ENCODE peak calls at places on chromosomes 6 and 20, in eight cellular contexts. W is GM23338, I is MM.1S, M is HCT116, V is neural progenitor cell, T is hepatocyte, L is SK-N-SH, K is PC-3. Z is an unnamed sample.

GRCh38 chr6:5325173-5325572 is 63.9 kb downstream of the FARS2 start:
- DNase-seq in T (no peak), W (no peak), L (no peak), M (no peak), K (peak), V (no peak), I (no peak), Z (no peak)

GRCh38 chr6:63740709-63741108 is 105.1 kb downstream of the PHF3 start:
- DNase-seq in W (no peak), V (no peak), K (peak), L (no peak), T (no peak), M (peak), I (no peak), Z (no peak)

GRCh38 chr6:1995521-1996110 is 249.8 kb downstream of the GMDS start:
- DNase-seq in K (no peak), L (no peak), I (no peak), T (no peak), W (peak), M (peak), V (no peak), Z (peak)

GRCh38 chr20:21238818-21239530 is 64.2 kb upstream of the XRN2 start:
- DNase-seq in V (no peak), M (no peak), K (no peak), L (no peak), I (no peak), T (no peak), W (no peak), Z (no peak)

GRCh38 chr6:152273002-152273401 is 364.2 kb downstream of the SYNE1 start:
- DNase-seq in K (peak), W (no peak), T (peak), V (no peak), I (no peak), L (no peak), M (no peak), Z (no peak)

GRCh38 chr6:3585320-3585935 is 128.6 kb upstream of the SLC22A23 start:
- DNase-seq in W (no peak), K (peak), L (no peak), M (no peak), V (no peak), T (no peak), I (no peak), Z (no peak)

GRCh38 chr20:47348539-47349142 is 7.9 kb downstream of the ZMYND8 start:
- DNase-seq in I (no peak), T (no peak), L (no peak), W (no peak), M (no peak), V (peak), K (no peak), Z (no peak)

GRCh38 chr6:170114956-170115855 is 175.7 kb downstream of the DLL1 start:
- DNase-seq in K (no peak), V (no peak), W (no peak), M (no peak), T (peak), I (no peak), L (peak), Z (no peak)

GRCh38 chr6:109381007-109381746 is 1.1 kb downstream of the CD164 start:
- DNase-seq in W (peak), L (peak), M (no peak), T (no peak), V (peak), K (peak), I (peak), Z (peak)

GRCh38 chr20:19328676-19329075 is 116.2 kb downstream of the SLC24A3 start:
- DNase-seq in M (no peak), T (no peak), I (no peak), L (no peak), V (no peak), K (no peak), W (no peak), Z (no peak)

GRCh38 chr6:33837971-33838665 is 34.3 kb upstream of the MLN start:
- DNase-seq in I (no peak), T (peak), K (no peak), V (peak), L (no peak), M (no peak), W (peak), Z (no peak)

GRCh38 chr6:32763417-32763816 is at the start of gene HLA-DQB2:
- DNase-seq in M (peak), T (no peak), W (no peak), L (no peak), V (no peak), I (no peak), K (no peak), Z (peak)

GRCh38 chr6:342832-343179 is 48.7 kb upstream of the IRF4 start:
- DNase-seq in T (no peak), V (no peak), K (no peak), W (no peak), M (no peak), L (no peak), I (no peak), Z (no peak)

GRCh38 chr6:170087946-170088348 is 202.9 kb downstream of the DLL1 start:
- DNase-seq in V (no peak), T (no peak), M (no peak), W (no peak), I (no peak), K (no peak), L (no peak), Z (peak)

GRCh38 chr6:24273471-24273870 is 84.4 kb downstream of the DCDC2 start:
- DNase-seq in L (no peak), K (peak), T (no peak), I (no peak), V (no peak), M (no peak), W (no peak), Z (no peak)

GRCh38 chr6:91442342-91442741 is 855.5 kb upstream of the MAP3K7 start:
- DNase-seq in M (no peak), T (no peak), K (no peak), L (no peak), V (no peak), W (no peak), I (no peak), Z (no peak)

GRCh38 chr6:25369450-25370086 is 90.4 kb downstream of the CARMIL1 start:
- DNase-seq in M (no peak), T (peak), V (peak), K (no peak), I (peak), L (no peak), W (peak), Z (peak)

GRCh38 chr6:155128971-155129370 is 133.9 kb downstream of the TIAM2 start:
- DNase-seq in I (no peak), M (no peak), L (no peak), T (no peak), W (no peak), V (no peak), K (no peak), Z (no peak)

GRCh38 chr6:140138311-140138994 is 764.0 kb upstream of the CITED2 start:
- DNase-seq in W (no peak), L (no peak), K (no peak), T (no peak), V (peak), I (no peak), M (no peak), Z (no peak)

GRCh38 chr6:109242923-109243322 is 139.3 kb downstream of the CD164 start:
- DNase-seq in M (no peak), K (peak), T (no peak), I (no peak), L (no peak), W (no peak), V (no peak), Z (no peak)

GRCh38 chr20:61436674-61437279 is 184.7 kb downstream of the CDH4 start:
- DNase-seq in T (no peak), K (no peak), M (no peak), I (no peak), V (peak), L (no peak), W (peak), Z (no peak)

GRCh38 chr6:124964084-124964763 is 2.0 kb downstream of the RNF217 start:
- DNase-seq in K (no peak), W (no peak), I (no peak), M (no peak), L (no peak), V (peak), T (peak), Z (no peak)

GRCh38 chr6:90663873-90664272 is 77.0 kb upstream of the MAP3K7 start:
- DNase-seq in M (peak), L (no peak), T (no peak), I (no peak), W (peak), K (peak), V (no peak), Z (no peak)

GRCh38 chr6:166551797-166552495 is 34.5 kb downstream of the RAMACL start:
- DNase-seq in K (no peak), I (no peak), V (peak), L (no peak), M (no peak), T (no peak), W (peak), Z (no peak)

GRCh38 chr6:127030841-127031240 is 87.6 kb upstream of the RSPO3 start:
- DNase-seq in M (no peak), W (no peak), T (no peak), I (no peak), K (no peak), V (no peak), L (no peak), Z (no peak)

GRCh38 chr6:431986-432385 is 40.4 kb downstream of the IRF4 start:
- DNase-seq in K (no peak), I (no peak), V (no peak), T (no peak), M (no peak), L (no peak), W (no peak), Z (no peak)

GRCh38 chr6:159682265-159682664 is 10.8 kb downstream of the SOD2 start:
- DNase-seq in I (peak), L (no peak), V (no peak), K (no peak), M (no peak), T (no peak), W (no peak), Z (no peak)

GRCh38 chr20:48273843-48274242 is 488.6 kb upstream of the SULF2 start:
- DNase-seq in K (no peak), V (no peak), I (no peak), M (no peak), L (no peak), W (no peak), T (no peak), Z (no peak)

GRCh38 chr6:13913226-13914001 is 11.3 kb upstream of the RNF182 start:
- DNase-seq in I (no peak), K (no peak), V (no peak), T (no peak), M (no peak), L (no peak), W (no peak), Z (no peak)

GRCh38 chr6:71277926-71278594 is 10.6 kb upstream of the OGFRL1 start:
- DNase-seq in V (no peak), L (no peak), T (no peak), W (no peak), K (no peak), M (no peak), I (no peak), Z (no peak)

GRCh38 chr6:70874181-70874913 is 82.5 kb downstream of the B3GAT2 start:
- DNase-seq in L (no peak), T (no peak), M (no peak), W (no peak), V (peak), I (no peak), K (no peak), Z (no peak)

GRCh38 chr6:142885182-142885867 is 59.7 kb downstream of the HIVEP2 start:
- DNase-seq in W (peak), V (peak), I (peak), M (peak), L (no peak), T (peak), K (peak), Z (peak)

GRCh38 chr6:146358341-146359046 is 185.1 kb upstream of the RAB32 start:
- DNase-seq in W (no peak), K (peak), L (no peak), I (no peak), T (no peak), V (no peak), M (no peak), Z (no peak)

GRCh38 chr20:49422176-49422575 is 60.3 kb downstream of the KCNB1 start:
- DNase-seq in W (no peak), M (no peak), V (no peak), I (no peak), T (no peak), L (no peak), K (no peak), Z (no peak)
- H3K27ac ChIP-seq in W (no peak), M (no peak), V (no peak), I (no peak), T (no peak), L (no peak), K (no peak), Z (no peak)

GRCh38 chr6:44737349-44737748 is 349.8 kb downstream of the CDC5L start:
- DNase-seq in K (no peak), V (no peak), L (no peak), W (no peak), T (no peak), I (no peak), M (no peak), Z (no peak)
- TF ChIP-seq EZH2phosphoT487 in K (no peak), V (no peak), L (no peak), W (no peak), T (no peak), I (no peak), M (no peak), Z (no peak)

DNA sequence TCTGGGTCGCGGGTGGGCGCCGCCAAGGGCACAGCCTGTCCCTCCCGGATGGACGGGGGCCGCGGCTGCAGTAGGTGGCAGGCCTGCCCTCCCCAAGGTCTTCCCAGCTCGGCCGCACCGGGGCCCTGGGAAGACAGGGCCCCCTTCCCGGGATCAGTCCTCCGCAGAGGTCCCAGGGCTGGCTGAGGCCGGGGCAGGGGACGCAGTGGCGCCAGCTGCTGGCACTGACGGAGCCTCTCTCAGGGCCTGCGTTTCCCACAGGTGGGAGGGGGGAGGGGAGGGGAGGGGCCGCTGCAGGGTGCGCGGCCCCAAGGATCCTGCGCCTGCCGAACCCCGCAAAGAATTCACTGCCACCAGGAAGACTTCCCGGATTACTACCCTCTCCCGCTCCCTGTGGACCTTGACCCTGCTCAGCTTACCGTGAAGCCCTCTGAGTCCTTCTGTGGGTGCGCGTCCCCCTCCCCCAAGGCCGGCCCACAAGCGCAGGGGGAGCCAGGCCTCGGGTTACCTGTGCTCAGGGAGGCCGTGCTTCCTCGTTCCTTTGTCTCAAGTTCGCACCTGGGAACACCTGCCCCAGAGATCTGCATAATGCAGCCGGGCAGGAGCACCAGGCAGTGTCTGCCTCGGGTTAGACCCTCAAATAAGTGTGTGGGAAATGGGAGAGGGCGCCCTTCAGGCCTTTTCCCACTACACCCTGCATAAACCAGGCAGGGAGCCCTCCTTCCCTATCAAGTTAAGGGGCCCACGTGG is 5.1 kb downstream of the LZTS3 start:
- DNase-seq in T (peak), W (peak), I (no peak), M (no peak), V (peak), K (no peak), L (peak), Z (no peak)
- TF ChIP-seq CTCF in T (peak), W (peak), I (no peak), M (no peak), V (peak), K (no peak), L (no peak), Z (no peak)

GRCh38 chr6:31575335-31575901 is at the start of gene TNF:
- DNase-seq in L (no peak), W (no peak), I (no peak), M (no peak), K (no peak), T (no peak), V (no peak), Z (peak)
- H3K27ac ChIP-seq in L (no peak), W (no peak), I (no peak), M (no peak), K (no peak), T (no peak), V (no peak), Z (peak)

GRCh38 chr20:539236-539635 is 4.4 kb downstream of the CSNK2A1 start:
- DNase-seq in L (no peak), M (no peak), K (no peak), I (no peak), W (peak), V (no peak), T (no peak), Z (no peak)

GRCh38 chr20:537983-538382 is 5.6 kb downstream of the CSNK2A1 start:
- DNase-seq in M (no peak), W (no peak), I (no peak), K (no peak), L (no peak), V (no peak), T (no peak), Z (no peak)

GRCh38 chr20:542777-543368 is 717 bp downstream of the CSNK2A1 start:
- DNase-seq in T (peak), L (no peak), M (no peak), V (peak), K (no peak), I (peak), W (peak), Z (peak)

GRCh38 chr20:540391-541201 is 3.0 kb downstream of the CSNK2A1 start:
- DNase-seq in T (no peak), V (no peak), M (no peak), L (no peak), I (no peak), K (no peak), W (peak), Z (no peak)

DNA sequence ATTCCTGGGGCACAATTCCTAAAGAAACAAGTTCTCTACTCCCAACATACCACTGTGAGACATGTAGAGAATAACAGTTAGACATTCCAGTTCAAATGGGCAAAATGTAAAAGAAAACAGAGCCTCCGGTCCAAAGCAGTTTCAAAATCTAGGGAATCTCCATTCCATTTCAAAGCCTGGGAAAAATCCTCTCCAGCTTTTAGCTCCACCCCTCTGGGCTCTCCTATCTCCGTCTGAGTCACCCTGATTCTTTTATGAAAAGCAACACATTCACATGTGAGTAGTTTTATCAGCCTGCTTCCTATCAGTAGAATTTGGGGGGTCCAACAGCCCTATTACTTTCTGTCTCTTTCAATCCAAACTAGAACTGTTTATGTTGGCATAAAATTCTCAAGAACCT is 3.7 kb downstream of the CSNK2A1 start:
- DNase-seq in K (peak), T (peak), I (no peak), L (no peak), W (peak), M (no peak), V (no peak), Z (no peak)
- TF ChIP-seq EZH2phosphoT487 in K (no peak), T (no peak), I (no peak), L (no peak), W (no peak), M (no peak), V (no peak), Z (no peak)